ENCODE peak calls at places on chromosome 6, in nine cellular contexts. A, Q, Z, U, L, I, D, E and C are unnamed samples.

GRCh38 chr6:75287424-75287823 is 2.8 kb upstream of the TMEM30A start:
- DNase-seq in U (no peak), A (no peak), Q (no peak), D (no peak), I (no peak), E (no peak), Z (no peak), L (no peak), C (no peak)

GRCh38 chr6:21423106-21423854 is 170.3 kb upstream of the SOX4 start:
- DNase-seq in D (no peak), L (no peak), U (no peak), I (no peak), E (peak; percentile 65), A (no peak), Q (no peak), Z (peak; percentile 66), C (no peak)

GRCh38 chr6:454148-454991 is 62.8 kb downstream of the IRF4 start:
- DNase-seq in D (no peak), E (no peak), Q (no peak), U (no peak), L (no peak), A (no peak), I (no peak), Z (no peak), C (no peak)

GRCh38 chr6:125994659-125995488 is 8.5 kb downstream of the TRMT11 start:
- DNase-seq in Z (no peak), D (no peak), I (no peak), U (no peak), E (no peak), Q (no peak), A (no peak), L (no peak), C (no peak)

GRCh38 chr6:83071023-83071422 is 3.6 kb downstream of the DOP1A start:
- DNase-seq in Q (no peak), A (no peak), Z (no peak), E (no peak), L (no peak), D (peak; percentile 23), U (no peak), I (no peak), C (peak; percentile 45)

GRCh38 chr6:122789862-122790739 is 1.0 kb downstream of the SMPDL3A start:
- DNase-seq in I (peak; percentile 36), Q (peak; percentile 74), L (peak; percentile 61), Z (peak; percentile 39), D (no peak), E (no peak), A (no peak), U (no peak), C (peak; percentile 28)

GRCh38 chr6:125124250-125124777 is 29.3 kb upstream of the TPD52L1 start:
- DNase-seq in A (no peak), D (no peak), I (no peak), U (no peak), E (no peak), L (peak; percentile 29), Z (no peak), Q (no peak), C (peak; percentile 96)

GRCh38 chr6:42766163-42766670 is 15.6 kb upstream of the BICRAL start:
- DNase-seq in A (no peak), U (no peak), D (no peak), Z (no peak), E (no peak), I (no peak), L (peak; percentile 63), Q (no peak), C (peak; percentile 61)

GRCh38 chr6:76708641-76709331 is 636.3 kb upstream of the IMPG1 start:
- DNase-seq in U (no peak), E (no peak), Q (no peak), Z (no peak), I (no peak), A (no peak), L (peak; percentile 17), D (no peak), C (no peak)

GRCh38 chr6:54267798-54268197 is 40.4 kb upstream of the TINAG start:
- DNase-seq in A (no peak), U (no peak), I (peak; percentile 32), Z (peak; percentile 73), D (no peak), Q (peak; percentile 44), E (no peak), L (peak; percentile 87), C (peak; percentile 72)

GRCh38 chr6:67814262-67814661 is 820.8 kb upstream of the ADGRB3 start:
- DNase-seq in Z (no peak), I (no peak), E (no peak), D (no peak), Q (no peak), L (no peak), A (no peak), U (no peak), C (no peak)

GRCh38 chr6:16320533-16321340 is 82.3 kb downstream of the GMPR start:
- DNase-seq in Q (no peak), E (no peak), Z (no peak), L (peak; percentile 68), A (no peak), D (no peak), I (no peak), U (peak; percentile 82), C (no peak)

DNA sequence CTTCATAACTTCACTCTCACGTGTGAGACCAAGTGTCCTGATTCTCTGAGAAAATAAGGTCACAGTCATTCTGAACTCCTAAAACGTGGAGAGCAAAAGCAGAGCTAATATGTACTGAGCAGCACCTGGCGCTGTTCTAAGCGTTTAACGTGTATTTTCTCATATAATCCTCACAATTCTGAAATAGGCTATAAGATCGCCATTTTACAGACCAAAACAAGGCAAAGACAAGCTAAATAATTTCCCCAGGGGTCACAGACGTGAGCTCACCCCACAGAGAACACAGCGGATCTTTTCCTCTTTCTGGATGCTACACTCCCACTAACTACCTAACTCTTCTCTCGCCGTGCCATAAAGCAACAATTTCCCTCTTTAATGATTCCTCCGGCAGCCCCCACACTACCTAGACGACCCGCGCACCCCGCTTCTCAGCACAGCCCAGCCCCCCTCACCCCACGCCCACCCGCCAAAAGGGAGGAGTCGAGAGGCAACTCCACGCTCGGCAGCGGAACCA is 636 bp downstream of the SUPT3H start:
- DNase-seq in E (no peak), D (no peak), Z (no peak), Q (no peak), U (no peak), A (no peak), L (peak; percentile 43), I (no peak), C (no peak)
- TF ChIP-seq CTCF in E (no peak), D (no peak), Z (no peak), Q (peak; percentile 2), U (no peak), A (no peak), L (no peak), I (peak; percentile 8), C (no peak)

GRCh38 chr6:56767892-56768531 is 125.3 kb upstream of the DST start:
- DNase-seq in U (no peak), D (no peak), I (no peak), L (peak; percentile 52), A (no peak), E (no peak), Z (no peak), Q (no peak), C (no peak)
- TF ChIP-seq CTCF in U (no peak), D (no peak), I (no peak), L (peak; percentile 42), A (peak; percentile 44), E (no peak), Z (no peak), Q (no peak), C (no peak)

GRCh38 chr6:2504495-2505064 is 246.1 kb downstream of the MYLK4 start:
- DNase-seq in Q (no peak), A (no peak), D (no peak), U (no peak), Z (no peak), L (no peak), E (no peak), I (no peak), C (no peak)

GRCh38 chr6:2503816-2504494 is 246.8 kb downstream of the MYLK4 start:
- DNase-seq in L (peak; percentile 93), D (no peak), E (no peak), A (no peak), I (no peak), Z (no peak), Q (no peak), U (no peak), C (peak; percentile 52)

GRCh38 chr6:2507016-2507415 is 243.7 kb downstream of the MYLK4 start:
- DNase-seq in I (no peak), A (no peak), L (no peak), D (no peak), Z (no peak), U (no peak), Q (no peak), E (no peak), C (no peak)

GRCh38 chr6:2507638-2508037 is 243.1 kb downstream of the MYLK4 start:
- DNase-seq in U (no peak), L (no peak), A (no peak), Q (no peak), I (no peak), Z (no peak), E (no peak), D (no peak), C (no peak)

DNA sequence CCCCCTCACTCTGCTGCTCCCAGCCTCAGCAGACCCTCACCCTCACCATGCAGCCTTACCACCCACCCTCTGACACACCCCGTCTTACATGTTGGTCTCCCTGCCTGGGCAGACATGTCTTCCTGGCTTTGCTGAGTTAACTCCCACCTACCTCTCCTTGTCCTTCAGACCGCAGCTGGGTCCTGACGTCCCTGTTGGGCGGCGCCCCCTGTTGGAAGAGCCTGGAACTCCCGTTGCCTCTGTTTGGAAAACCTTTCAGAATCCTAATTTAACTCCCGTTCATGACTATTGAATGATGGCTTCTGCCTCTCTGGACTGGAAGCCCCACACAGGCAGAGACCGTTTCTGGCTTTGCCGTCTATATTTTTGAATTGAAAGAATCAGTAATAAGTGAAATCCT is 245.1 kb downstream of the MYLK4 start:
- DNase-seq in E (no peak), L (no peak), I (no peak), D (no peak), Q (no peak), U (no peak), Z (peak; percentile 39), A (no peak), C (no peak)
- TF ChIP-seq CTCF in E (no peak), L (peak; percentile 53), I (no peak), D (no peak), Q (no peak), U (no peak), Z (peak; percentile 63), A (peak; percentile 31), C (no peak)

DNA sequence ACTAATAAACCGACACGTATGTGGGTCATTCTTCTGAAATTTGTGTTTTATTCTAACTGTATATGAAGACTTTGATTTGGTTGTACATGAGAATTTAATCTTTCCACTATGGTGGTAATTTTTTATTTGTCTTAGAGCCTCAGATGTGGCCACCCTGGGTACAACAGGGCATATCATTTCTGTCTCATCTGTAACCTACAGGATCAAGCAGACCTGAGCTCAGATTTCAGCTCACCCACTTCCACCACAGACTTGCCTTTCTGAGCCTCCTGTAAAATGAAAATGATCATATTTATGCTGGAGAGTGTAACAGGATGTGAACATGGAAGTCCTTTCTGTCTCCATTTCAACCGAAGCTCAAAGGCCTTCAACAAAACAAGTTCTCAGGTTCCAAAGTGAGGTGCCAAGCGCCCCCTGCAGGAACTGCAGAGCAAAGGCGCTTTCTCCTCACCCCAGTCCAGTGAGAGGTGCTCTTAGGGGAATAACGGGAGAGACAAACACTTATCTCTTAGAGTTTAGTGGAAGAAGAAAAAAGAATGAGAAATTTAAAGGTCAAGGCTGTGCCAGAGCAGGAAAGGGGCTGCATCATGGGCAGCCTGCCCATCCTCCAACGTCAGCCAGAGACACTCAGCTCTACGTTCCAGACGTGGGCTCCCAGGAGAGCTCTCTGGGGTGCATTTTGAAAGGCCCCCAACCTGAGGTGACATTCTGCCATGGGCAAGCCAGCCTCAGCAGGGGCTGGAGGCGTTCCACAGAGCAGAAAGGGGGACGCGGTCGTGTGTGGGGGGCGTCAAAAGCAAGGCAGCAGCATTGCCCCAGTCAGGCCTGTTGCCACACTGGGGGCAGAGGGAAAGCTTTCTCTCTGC is 23.1 kb upstream of the CD24 start:
- DNase-seq in I (no peak), D (peak; percentile 80), A (no peak), Q (peak; percentile 44), E (no peak), Z (peak; percentile 81), L (peak; percentile 80), U (no peak), C (peak; percentile 67)
- TF ChIP-seq CTCF in I (peak; percentile 53), D (peak; percentile 77), A (peak; percentile 61), Q (peak; percentile 86), E (peak; percentile 73), Z (peak; percentile 99), L (peak; percentile 95), U (peak; percentile 33), C (peak; percentile 67)